ENCODE peak calls at places on chromosomes 6 and 20, in six cellular contexts. One of them, this sample, is unnamed.

GRCh38 chr20:12166053-12166717 is 248.5 kb downstream of the BTBD3 start:
- DNase-seq in astrocyte: peak
- DNase-seq in fibroblast of lung: peak
- DNase-seq in PC-9: no peak
- DNase-seq in mammary epithelial cell: peak
- DNase-seq in GM23248: peak
- DNase-seq in this sample: no peak

GRCh38 chr6:158222066-158222465 is 53.9 kb downstream of the GTF2H5 start:
- DNase-seq in fibroblast of lung: no peak
- DNase-seq in astrocyte: no peak
- DNase-seq in PC-9: no peak
- DNase-seq in GM23248: no peak
- DNase-seq in mammary epithelial cell: no peak
- DNase-seq in this sample: no peak

GRCh38 chr6:324729-325125 is 32.4 kb downstream of the DUSP22 start:
- DNase-seq in fibroblast of lung: no peak
- DNase-seq in PC-9: no peak
- DNase-seq in astrocyte: no peak
- DNase-seq in mammary epithelial cell: no peak
- DNase-seq in GM23248: no peak
- DNase-seq in this sample: no peak

GRCh38 chr6:72461144-72461543 is 160.7 kb upstream of the KCNQ5 start:
- DNase-seq in mammary epithelial cell: peak
- DNase-seq in fibroblast of lung: peak
- DNase-seq in PC-9: no peak
- DNase-seq in GM23248: peak
- DNase-seq in astrocyte: peak
- DNase-seq in this sample: no peak

GRCh38 chr6:159014406-159014805 is 14.4 kb upstream of the RSPH3 start:
- DNase-seq in PC-9: no peak
- DNase-seq in mammary epithelial cell: no peak
- DNase-seq in GM23248: no peak
- DNase-seq in astrocyte: no peak
- DNase-seq in fibroblast of lung: no peak
- DNase-seq in this sample: no peak

GRCh38 chr6:149806127-149806526 is 56.6 kb downstream of the PCMT1 start:
- DNase-seq in GM23248: peak
- DNase-seq in mammary epithelial cell: peak
- DNase-seq in PC-9: no peak
- DNase-seq in fibroblast of lung: no peak
- DNase-seq in astrocyte: peak
- DNase-seq in this sample: no peak

GRCh38 chr20:10427060-10427692 is 6.8 kb downstream of the MKKS start:
- DNase-seq in astrocyte: peak
- DNase-seq in mammary epithelial cell: peak
- DNase-seq in PC-9: peak
- DNase-seq in fibroblast of lung: peak
- DNase-seq in GM23248: peak
- DNase-seq in this sample: peak

GRCh38 chr6:8829296-8829695 is 394.0 kb upstream of the SLC35B3 start:
- DNase-seq in fibroblast of lung: no peak
- DNase-seq in astrocyte: no peak
- DNase-seq in GM23248: no peak
- DNase-seq in mammary epithelial cell: no peak
- DNase-seq in PC-9: no peak
- DNase-seq in this sample: no peak

GRCh38 chr20:37538003-37538402 is 10.3 kb upstream of the BLCAP start:
- DNase-seq in astrocyte: peak
- DNase-seq in PC-9: no peak
- DNase-seq in GM23248: peak
- DNase-seq in mammary epithelial cell: peak
- DNase-seq in fibroblast of lung: peak
- DNase-seq in this sample: no peak

GRCh38 chr6:455006-455585 is 63.5 kb downstream of the IRF4 start:
- DNase-seq in astrocyte: no peak
- DNase-seq in GM23248: no peak
- DNase-seq in mammary epithelial cell: no peak
- DNase-seq in fibroblast of lung: no peak
- DNase-seq in PC-9: no peak
- DNase-seq in this sample: no peak

GRCh38 chr6:34544776-34545471 is 11.2 kb downstream of the SPDEF start:
- DNase-seq in PC-9: no peak
- DNase-seq in astrocyte: no peak
- DNase-seq in fibroblast of lung: no peak
- DNase-seq in mammary epithelial cell: no peak
- DNase-seq in GM23248: no peak
- DNase-seq in this sample: no peak

GRCh38 chr20:39676857-39677351 is 714.8 kb downstream of the DHX35 start:
- DNase-seq in PC-9: no peak
- DNase-seq in fibroblast of lung: no peak
- DNase-seq in mammary epithelial cell: peak
- DNase-seq in astrocyte: no peak
- DNase-seq in GM23248: peak
- DNase-seq in this sample: peak

GRCh38 chr20:47318596-47319516 is 37.6 kb downstream of the ZMYND8 start:
- DNase-seq in fibroblast of lung: peak
- DNase-seq in PC-9: peak
- DNase-seq in astrocyte: peak
- DNase-seq in GM23248: peak
- DNase-seq in mammary epithelial cell: peak
- DNase-seq in this sample: peak

GRCh38 chr6:153016846-153017245 is 14.3 kb upstream of the MTRF1L start:
- DNase-seq in PC-9: no peak
- DNase-seq in astrocyte: no peak
- DNase-seq in fibroblast of lung: no peak
- DNase-seq in GM23248: no peak
- DNase-seq in mammary epithelial cell: no peak
- DNase-seq in this sample: no peak

GRCh38 chr6:158879180-158879579 is 60.0 kb upstream of the EZR start:
- DNase-seq in PC-9: no peak
- DNase-seq in GM23248: peak
- DNase-seq in fibroblast of lung: no peak
- DNase-seq in mammary epithelial cell: peak
- DNase-seq in astrocyte: peak
- DNase-seq in this sample: no peak

GRCh38 chr6:81818778-81819491 is 66.5 kb upstream of the TENT5A start:
- DNase-seq in GM23248: no peak
- DNase-seq in fibroblast of lung: peak
- DNase-seq in mammary epithelial cell: no peak
- DNase-seq in astrocyte: no peak
- DNase-seq in PC-9: no peak
- DNase-seq in this sample: no peak

GRCh38 chr6:56312049-56312448 is 64.7 kb upstream of the COL21A1 start:
- DNase-seq in mammary epithelial cell: no peak
- DNase-seq in fibroblast of lung: peak
- DNase-seq in GM23248: peak
- DNase-seq in astrocyte: no peak
- DNase-seq in PC-9: no peak
- DNase-seq in this sample: no peak

GRCh38 chr20:1112908-1113307 is 5.5 kb upstream of the PSMF1 start:
- DNase-seq in fibroblast of lung: no peak
- DNase-seq in PC-9: no peak
- DNase-seq in mammary epithelial cell: no peak
- DNase-seq in astrocyte: no peak
- DNase-seq in GM23248: no peak
- DNase-seq in this sample: no peak

GRCh38 chr20:41178904-41179432 is 41.6 kb downstream of the PLCG1 start:
- DNase-seq in GM23248: no peak
- DNase-seq in fibroblast of lung: no peak
- DNase-seq in mammary epithelial cell: no peak
- DNase-seq in PC-9: no peak
- DNase-seq in astrocyte: no peak
- DNase-seq in this sample: peak

GRCh38 chr6:166752928-166753721 is 126.1 kb upstream of the RPS6KA2 start:
- DNase-seq in PC-9: no peak
- DNase-seq in astrocyte: no peak
- DNase-seq in mammary epithelial cell: no peak
- DNase-seq in GM23248: no peak
- DNase-seq in fibroblast of lung: peak
- DNase-seq in this sample: no peak

GRCh38 chr20:717817-718216 is 42.2 kb upstream of the SCRT2 start:
- DNase-seq in fibroblast of lung: no peak
- DNase-seq in mammary epithelial cell: no peak
- DNase-seq in astrocyte: no peak
- DNase-seq in PC-9: no peak
- DNase-seq in GM23248: peak
- DNase-seq in this sample: no peak

GRCh38 chr6:45929421-45930361 is 86.0 kb downstream of the CLIC5 start:
- DNase-seq in GM23248: no peak
- DNase-seq in fibroblast of lung: no peak
- DNase-seq in mammary epithelial cell: no peak
- DNase-seq in PC-9: no peak
- DNase-seq in astrocyte: no peak
- DNase-seq in this sample: peak

GRCh38 chr20:32165836-32166545 is 41.6 kb downstream of the PLAGL2 start:
- DNase-seq in mammary epithelial cell: no peak
- DNase-seq in PC-9: no peak
- DNase-seq in astrocyte: no peak
- DNase-seq in fibroblast of lung: no peak
- DNase-seq in GM23248: no peak
- DNase-seq in this sample: no peak

GRCh38 chr6:7107578-7108195 is at the start of gene RREB1:
- DNase-seq in mammary epithelial cell: peak
- DNase-seq in GM23248: peak
- DNase-seq in astrocyte: peak
- DNase-seq in fibroblast of lung: peak
- DNase-seq in PC-9: peak
- DNase-seq in this sample: peak

DNA sequence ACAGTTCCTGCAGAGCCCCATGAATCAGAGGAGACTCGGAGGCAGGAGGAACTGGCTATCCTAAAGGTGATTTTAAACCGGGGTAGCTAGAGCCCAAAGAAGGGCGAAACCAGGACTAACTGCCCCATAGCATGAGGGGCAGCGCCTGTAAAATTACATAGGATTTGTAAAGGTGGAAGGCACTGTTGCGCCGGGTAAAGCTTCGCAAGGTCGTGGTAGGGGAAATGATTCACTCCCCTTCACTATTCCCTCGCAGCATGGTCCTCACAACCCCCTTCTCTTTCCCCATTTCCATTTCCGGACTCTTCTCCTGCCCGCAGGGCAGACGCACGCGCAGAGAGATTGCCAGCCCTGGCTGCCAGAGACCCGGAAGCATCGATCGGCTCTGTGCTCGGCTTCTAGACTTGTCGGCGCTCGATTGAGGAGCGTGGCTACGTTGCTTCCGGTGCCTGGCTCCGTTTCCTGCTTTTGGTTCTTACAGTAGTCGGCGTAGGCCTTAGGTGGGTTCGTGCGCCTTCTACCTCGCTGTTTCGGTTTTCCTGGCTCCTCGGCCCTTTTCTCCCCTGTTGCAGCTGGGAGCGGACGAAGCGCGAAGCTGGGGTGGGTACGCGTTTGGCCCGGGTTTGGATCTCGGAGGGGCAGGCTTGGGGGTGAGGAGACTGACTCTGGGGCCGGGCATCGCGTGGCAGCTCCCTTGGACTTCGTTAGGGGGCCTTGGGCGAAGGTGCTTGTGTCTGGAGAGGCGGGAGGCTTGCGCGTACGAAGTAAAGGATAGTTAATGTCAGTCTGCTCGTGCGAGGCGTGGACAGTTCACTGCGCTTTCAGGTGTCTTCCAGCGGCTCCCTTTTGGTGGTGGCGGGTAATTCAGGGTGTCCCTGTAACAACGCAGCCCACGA is at the start of gene SNRPB2:
- DNase-seq in PC-9: peak
- DNase-seq in fibroblast of lung: peak
- DNase-seq in astrocyte: peak
- DNase-seq in mammary epithelial cell: peak
- DNase-seq in GM23248: peak
- DNase-seq in this sample: peak
- TF ChIP-seq EZH2 in PC-9: no peak
- TF ChIP-seq EZH2 in fibroblast of lung: peak
- TF ChIP-seq EZH2 in astrocyte: no peak
- TF ChIP-seq EZH2 in mammary epithelial cell: no peak
- TF ChIP-seq EZH2 in GM23248: no peak
- TF ChIP-seq EZH2 in this sample: no peak

GRCh38 chr6:5163233-5163632 is 78.1 kb downstream of the PPP1R3G start:
- DNase-seq in fibroblast of lung: no peak
- DNase-seq in GM23248: no peak
- DNase-seq in PC-9: no peak
- DNase-seq in astrocyte: no peak
- DNase-seq in mammary epithelial cell: no peak
- DNase-seq in this sample: no peak
- H3K4me2 ChIP-seq in fibroblast of lung: no peak
- H3K4me2 ChIP-seq in GM23248: no peak
- H3K4me2 ChIP-seq in PC-9: no peak
- H3K4me2 ChIP-seq in astrocyte: no peak
- H3K4me2 ChIP-seq in mammary epithelial cell: no peak
- H3K4me2 ChIP-seq in this sample: no peak

GRCh38 chr6:38714239-38715015 is 684 bp upstream of the DNAH8 start:
- DNase-seq in fibroblast of lung: no peak
- DNase-seq in GM23248: no peak
- DNase-seq in mammary epithelial cell: no peak
- DNase-seq in astrocyte: no peak
- DNase-seq in PC-9: no peak
- DNase-seq in this sample: peak
- TF ChIP-seq EZH2 in fibroblast of lung: no peak
- TF ChIP-seq EZH2 in GM23248: no peak
- TF ChIP-seq EZH2 in mammary epithelial cell: no peak
- TF ChIP-seq EZH2 in astrocyte: no peak
- TF ChIP-seq EZH2 in PC-9: no peak
- TF ChIP-seq EZH2 in this sample: no peak

GRCh38 chr20:51417745-51418529 is 124.6 kb downstream of the NFATC2 start:
- DNase-seq in fibroblast of lung: no peak
- DNase-seq in GM23248: no peak
- DNase-seq in PC-9: no peak
- DNase-seq in astrocyte: no peak
- DNase-seq in mammary epithelial cell: no peak
- DNase-seq in this sample: no peak

GRCh38 chr20:51419236-51419635 is 123.3 kb downstream of the NFATC2 start:
- DNase-seq in PC-9: no peak
- DNase-seq in fibroblast of lung: no peak
- DNase-seq in mammary epithelial cell: no peak
- DNase-seq in GM23248: no peak
- DNase-seq in astrocyte: no peak
- DNase-seq in this sample: no peak

GRCh38 chr20:51420805-51421204 is 121.7 kb downstream of the NFATC2 start:
- DNase-seq in GM23248: no peak
- DNase-seq in PC-9: no peak
- DNase-seq in astrocyte: no peak
- DNase-seq in mammary epithelial cell: no peak
- DNase-seq in fibroblast of lung: no peak
- DNase-seq in this sample: no peak

GRCh38 chr20:51419646-51420045 is 122.9 kb downstream of the NFATC2 start:
- DNase-seq in astrocyte: no peak
- DNase-seq in fibroblast of lung: no peak
- DNase-seq in mammary epithelial cell: no peak
- DNase-seq in PC-9: no peak
- DNase-seq in GM23248: no peak
- DNase-seq in this sample: peak

DNA sequence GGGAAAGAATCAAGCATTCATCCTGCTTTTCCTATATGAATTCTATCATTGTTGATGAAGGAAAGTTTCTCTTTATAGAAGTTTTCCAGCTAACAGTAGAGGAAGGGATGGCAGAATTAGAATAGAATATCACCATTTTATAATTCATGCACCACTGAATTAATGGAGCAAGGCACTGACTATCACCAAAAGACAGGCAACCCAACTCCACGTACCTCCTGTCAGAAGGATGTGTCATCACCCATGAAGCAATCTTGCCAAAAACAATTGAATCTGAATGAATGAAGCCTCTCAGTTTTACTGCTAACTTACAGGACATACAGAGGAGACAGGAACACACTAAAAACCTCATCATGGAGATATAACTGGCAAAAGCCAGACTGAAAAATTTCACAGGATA is 122.4 kb downstream of the NFATC2 start:
- DNase-seq in PC-9: no peak
- DNase-seq in astrocyte: peak
- DNase-seq in GM23248: peak
- DNase-seq in fibroblast of lung: peak
- DNase-seq in mammary epithelial cell: peak
- DNase-seq in this sample: peak
- H3K4me2 ChIP-seq in PC-9: no peak
- H3K4me2 ChIP-seq in astrocyte: no peak
- H3K4me2 ChIP-seq in GM23248: no peak
- H3K4me2 ChIP-seq in fibroblast of lung: no peak
- H3K4me2 ChIP-seq in mammary epithelial cell: no peak
- H3K4me2 ChIP-seq in this sample: no peak

This sample was measured in endothelial cell of umbilical vein.